ENCODE peak calls at places on chromosome 18, in eight cellular contexts. F, I, X, M, J, Q, D and B are unnamed samples.

GRCh38 chr18:8703181-8703638 is 2.1 kb upstream of the MTCL1 start:
- DNase-seq in X (no peak), F (no peak), M (no peak), I (no peak), Q (no peak), D (no peak), J (no peak), B (peak; percentile 20)

GRCh38 chr18:61998957-61999356 is 106.2 kb upstream of the RNF152 start:
- DNase-seq in I (no peak), M (no peak), F (no peak), J (no peak), D (no peak), Q (no peak), X (no peak), B (no peak)

GRCh38 chr18:58618822-58619553 is 9.9 kb downstream of the ALPK2 start:
- DNase-seq in X (no peak), J (no peak), I (no peak), Q (no peak), D (no peak), M (no peak), F (no peak), B (no peak)

GRCh38 chr18:27004056-27004829 is 138.7 kb upstream of the AQP4 start:
- DNase-seq in M (no peak), Q (no peak), J (no peak), X (no peak), D (no peak), I (peak; percentile 49), F (peak; percentile 30), B (peak; percentile 6)

GRCh38 chr18:78242796-78243195 is 736.8 kb upstream of the SALL3 start:
- DNase-seq in D (no peak), I (no peak), F (no peak), X (no peak), Q (no peak), J (no peak), M (no peak), B (no peak)

GRCh38 chr18:70578480-70578879 is 289.6 kb downstream of the SOCS6 start:
- DNase-seq in I (no peak), F (no peak), Q (no peak), D (no peak), X (no peak), M (no peak), J (no peak), B (peak; percentile 19)

GRCh38 chr18:48901145-48902022 is 49.4 kb downstream of the SMAD7 start:
- DNase-seq in I (no peak), J (no peak), D (no peak), F (no peak), X (no peak), Q (no peak), M (no peak), B (no peak)

GRCh38 chr18:413263-413662 is 87.2 kb downstream of the COLEC12 start:
- DNase-seq in J (no peak), M (no peak), Q (no peak), F (no peak), X (no peak), I (no peak), D (no peak), B (no peak)

GRCh38 chr18:79422022-79422782 is 26.5 kb downstream of the NFATC1 start:
- DNase-seq in X (no peak), I (no peak), F (no peak), D (no peak), J (no peak), Q (no peak), M (no peak), B (no peak)

GRCh38 chr18:13573750-13574149 is 152.6 kb downstream of the FAM210A start:
- DNase-seq in I (no peak), X (no peak), D (no peak), Q (no peak), J (no peak), F (no peak), M (no peak), B (no peak)

GRCh38 chr18:79479761-79480161 is 84.0 kb downstream of the NFATC1 start:
- DNase-seq in I (no peak), X (no peak), J (no peak), D (no peak), Q (no peak), M (no peak), F (no peak), B (no peak)

GRCh38 chr18:8424917-8425725 is 184.1 kb upstream of the RAB12 start:
- DNase-seq in F (no peak), M (no peak), I (no peak), Q (no peak), J (no peak), X (no peak), D (no peak), B (peak; percentile 8)

GRCh38 chr18:61669320-61669719 is 223.5 kb downstream of the RNF152 start:
- DNase-seq in J (no peak), D (no peak), I (no peak), Q (no peak), F (no peak), X (no peak), M (no peak), B (no peak)

GRCh38 chr18:37302519-37302918 is 263.1 kb downstream of the CELF4 start:
- DNase-seq in D (no peak), Q (no peak), J (no peak), M (no peak), I (no peak), F (no peak), X (no peak), B (no peak)

GRCh38 chr18:62396381-62396780 is 71.3 kb downstream of the TNFRSF11A start:
- DNase-seq in I (no peak), X (no peak), Q (no peak), F (no peak), M (no peak), J (no peak), D (no peak), B (no peak)

GRCh38 chr18:6543330-6543908 is 128.7 kb upstream of the L3MBTL4 start:
- DNase-seq in Q (no peak), X (no peak), I (peak; percentile 22), J (no peak), D (no peak), F (peak; percentile 11), M (peak; percentile 9), B (peak; percentile 76)

GRCh38 chr18:22637787-22638186 is 220.1 kb upstream of the CTAGE1 start:
- DNase-seq in X (no peak), Q (no peak), F (no peak), M (no peak), I (no peak), J (no peak), D (no peak), B (no peak)

GRCh38 chr18:48762836-48763713 is 187.7 kb downstream of the SMAD7 start:
- DNase-seq in D (no peak), J (no peak), F (no peak), M (no peak), X (no peak), Q (no peak), I (no peak), B (no peak)

GRCh38 chr18:48456838-48457237 is 47.7 kb upstream of the ZBTB7C start:
- DNase-seq in M (no peak), D (no peak), F (no peak), Q (no peak), X (no peak), J (no peak), I (no peak), B (no peak)

GRCh38 chr18:31101148-31102019 is 837 bp downstream of the DSC2 start:
- DNase-seq in Q (no peak), M (no peak), D (peak; percentile 75), F (no peak), X (peak; percentile 69), I (no peak), J (no peak), B (no peak)

GRCh38 chr18:23990474-23991410 is 23.8 kb upstream of the TTC39C start:
- DNase-seq in D (no peak), I (no peak), X (no peak), M (no peak), J (no peak), F (no peak), Q (no peak), B (no peak)

GRCh38 chr18:79786781-79787526 is 10.8 kb upstream of the KCNG2 start:
- DNase-seq in F (no peak), I (no peak), M (no peak), D (no peak), X (no peak), J (no peak), Q (no peak), B (no peak)

GRCh38 chr18:57353940-57354461 is 1.6 kb downstream of the ST8SIA3 start:
- DNase-seq in J (no peak), X (no peak), M (peak; percentile 18), D (no peak), I (no peak), Q (no peak), F (no peak), B (peak; percentile 71)

GRCh38 chr18:63098014-63098981 is 221.3 kb downstream of the BCL2 start:
- DNase-seq in F (no peak), I (no peak), X (no peak), D (no peak), M (no peak), Q (peak; percentile 22), J (no peak), B (no peak)

GRCh38 chr18:23924813-23925212 is 89.7 kb upstream of the TTC39C start:
- DNase-seq in J (no peak), X (no peak), I (no peak), D (no peak), F (no peak), Q (no peak), M (no peak), B (no peak)

GRCh38 chr18:80182855-80183254 is 64.5 kb downstream of the PARD6G start:
- DNase-seq in J (no peak), Q (no peak), I (no peak), M (no peak), D (no peak), X (no peak), F (no peak), B (no peak)

GRCh38 chr18:59155140-59155539 is 15.5 kb downstream of the SEC11C start:
- DNase-seq in D (no peak), J (no peak), F (no peak), M (no peak), I (no peak), X (no peak), Q (no peak), B (no peak)

GRCh38 chr18:70172225-70172624 is 33.3 kb downstream of the RTTN start:
- DNase-seq in Q (no peak), X (no peak), M (no peak), I (no peak), J (no peak), F (no peak), D (no peak), B (no peak)

GRCh38 chr18:45526120-45526841 is 89.0 kb upstream of the SLC14A2 start:
- DNase-seq in Q (no peak), F (no peak), J (no peak), M (no peak), D (no peak), X (no peak), I (no peak), B (peak; percentile 6)

GRCh38 chr18:75216212-75216925 is 5.8 kb downstream of the TSHZ1 start:
- DNase-seq in I (no peak), F (no peak), J (no peak), D (no peak), X (no peak), Q (no peak), M (no peak), B (peak; percentile 11)

GRCh38 chr18:28109781-28110460 is 67.0 kb downstream of the CDH2 start:
- DNase-seq in I (peak; percentile 17), X (no peak), M (no peak), Q (no peak), J (no peak), F (no peak), D (no peak), B (peak; percentile 58)

GRCh38 chr18:22676423-22676822 is 256.7 kb upstream of the RBBP8 start:
- DNase-seq in X (no peak), J (no peak), M (no peak), I (no peak), Q (no peak), D (no peak), F (no peak), B (no peak)

GRCh38 chr18:58178476-58178875 is 134.4 kb downstream of the NEDD4L start:
- DNase-seq in I (no peak), J (no peak), X (no peak), Q (no peak), F (no peak), D (no peak), M (no peak), B (no peak)

GRCh38 chr18:13218376-13219011 is at the start of gene LDLRAD4:
- DNase-seq in Q (peak; percentile 65), X (peak; percentile 54), F (no peak), M (no peak), J (peak; percentile 19), I (no peak), D (peak; percentile 39), B (peak; percentile 24)